ENCODE peak calls at places on chromosomes 16 and 17, in four cellular contexts. X is BJ, M is cardiac muscle cell, G is left ventricle myocardium inferior. J is an unnamed sample.

GRCh38 chr17:7929158-7930029 is at the start of gene KCNAB3:
- DNase-seq in M (peak), G (peak), X (no peak), J (no peak)

GRCh38 chr16:84503751-84504395 is 586 bp downstream of the MEAK7 start:
- DNase-seq in X (no peak), G (peak), M (no peak), J (no peak)

GRCh38 chr16:77169650-77170236 is 21.2 kb upstream of the MON1B start:
- DNase-seq in X (no peak), M (peak), G (no peak), J (no peak)

GRCh38 chr17:67365762-67366192 is 600 bp downstream of the PSMD12 start:
- DNase-seq in X (no peak), G (no peak), M (no peak), J (no peak)

GRCh38 chr16:78108451-78108850 is 9.0 kb downstream of the WWOX start:
- DNase-seq in G (no peak), M (no peak), X (no peak), J (no peak)

GRCh38 chr16:8914098-8914497 is 31.9 kb downstream of the LITAFD start:
- DNase-seq in M (no peak), G (no peak), X (no peak), J (no peak)

GRCh38 chr16:86300746-86301480 is 209.4 kb upstream of the FOXF1 start:
- DNase-seq in M (peak), G (no peak), X (no peak), J (no peak)

GRCh38 chr17:48378696-48379095 is 51.3 kb downstream of the SKAP1 start:
- DNase-seq in X (no peak), G (no peak), M (no peak), J (no peak)

GRCh38 chr16:8986111-8986510 is 22.4 kb upstream of the USP7 start:
- DNase-seq in X (no peak), M (no peak), G (no peak), J (no peak)

GRCh38 chr17:73787721-73788051 is 143.4 kb upstream of the SDK2 start:
- DNase-seq in M (peak), X (no peak), G (no peak), J (no peak)

GRCh38 chr17:13561606-13562270 is 40.0 kb downstream of the HS3ST3A1 start:
- DNase-seq in M (no peak), X (peak), G (no peak), J (no peak)

GRCh38 chr17:64455993-64456885 is 7.3 kb downstream of the MILR1 start:
- DNase-seq in X (no peak), M (no peak), G (no peak), J (no peak)

GRCh38 chr16:83389751-83390150 is 418.0 kb upstream of the HSBP1 start:
- DNase-seq in X (no peak), M (peak), G (no peak), J (no peak)

GRCh38 chr17:14926526-14927122 is 338.5 kb downstream of the PMP22 start:
- DNase-seq in G (no peak), M (peak), X (no peak), J (no peak)

GRCh38 chr16:50473375-50473945 is 74.7 kb upstream of the NKD1 start:
- DNase-seq in X (no peak), M (no peak), G (no peak), J (no peak)

GRCh38 chr17:48613862-48614694 is 1.0 kb downstream of the HOXB8 start:
- DNase-seq in G (no peak), X (no peak), M (no peak), J (no peak)

GRCh38 chr16:85673529-85674417 is 15.0 kb downstream of the GINS2 start:
- DNase-seq in G (peak), M (no peak), X (no peak), J (no peak)

GRCh38 chr16:75476817-75477216 is 12.3 kb upstream of the TMEM170A start:
- DNase-seq in G (no peak), M (no peak), X (no peak), J (no peak)

GRCh38 chr17:49690256-49690655 is 12.4 kb upstream of the SPOP start:
- DNase-seq in X (no peak), M (no peak), G (no peak), J (no peak)

GRCh38 chr16:12964466-12964865 is 63.1 kb downstream of the SHISA9 start:
- DNase-seq in G (no peak), X (no peak), M (no peak), J (no peak)

GRCh38 chr16:15038689-15039088 is 17.2 kb downstream of the NTAN1 start:
- DNase-seq in G (no peak), X (no peak), M (no peak), J (no peak)

GRCh38 chr17:10013360-10014112 is 108.5 kb upstream of the RCVRN start:
- DNase-seq in X (no peak), M (no peak), G (no peak), J (no peak)

GRCh38 chr16:66129196-66129595 is 237.3 kb upstream of the CDH5 start:
- DNase-seq in X (no peak), M (no peak), G (no peak), J (no peak)

GRCh38 chr17:40517981-40518380 is 16.6 kb upstream of the TNS4 start:
- DNase-seq in X (no peak), G (no peak), M (no peak), J (no peak)

GRCh38 chr17:48100591-48101011 is 677 bp downstream of the CBX1 start:
- DNase-seq in G (peak), X (no peak), M (peak), J (peak)

GRCh38 chr17:62995377-62995885 is 29.4 kb downstream of the TANC2 start:
- DNase-seq in X (no peak), M (peak), G (no peak), J (no peak)

GRCh38 chr17:28053044-28053670 is 10.7 kb downstream of the NLK start:
- DNase-seq in M (no peak), G (no peak), X (no peak), J (no peak)

GRCh38 chr16:22034503-22034902 is 26.6 kb downstream of the MOSMO start:
- DNase-seq in G (no peak), X (no peak), M (no peak), J (no peak)

GRCh38 chr17:63446218-63446980 is at the start of gene CYB561:
- DNase-seq in X (no peak), M (no peak), G (peak), J (peak)

GRCh38 chr16:27588052-27588451 is 38.1 kb downstream of the KATNIP start:
- DNase-seq in M (no peak), G (no peak), X (no peak), J (no peak)

GRCh38 chr17:44569459-44569858 is 12.2 kb downstream of the FZD2 start:
- DNase-seq in X (no peak), G (no peak), M (no peak), J (no peak)

GRCh38 chr16:80122155-80122554 is 418.6 kb upstream of the DYNLRB2 start:
- DNase-seq in M (peak), X (peak), G (peak), J (peak)

GRCh38 chr17:17890773-17891759 is 54.3 kb upstream of the SREBF1 start:
- DNase-seq in X (no peak), M (peak), G (peak), J (peak)

DNA sequence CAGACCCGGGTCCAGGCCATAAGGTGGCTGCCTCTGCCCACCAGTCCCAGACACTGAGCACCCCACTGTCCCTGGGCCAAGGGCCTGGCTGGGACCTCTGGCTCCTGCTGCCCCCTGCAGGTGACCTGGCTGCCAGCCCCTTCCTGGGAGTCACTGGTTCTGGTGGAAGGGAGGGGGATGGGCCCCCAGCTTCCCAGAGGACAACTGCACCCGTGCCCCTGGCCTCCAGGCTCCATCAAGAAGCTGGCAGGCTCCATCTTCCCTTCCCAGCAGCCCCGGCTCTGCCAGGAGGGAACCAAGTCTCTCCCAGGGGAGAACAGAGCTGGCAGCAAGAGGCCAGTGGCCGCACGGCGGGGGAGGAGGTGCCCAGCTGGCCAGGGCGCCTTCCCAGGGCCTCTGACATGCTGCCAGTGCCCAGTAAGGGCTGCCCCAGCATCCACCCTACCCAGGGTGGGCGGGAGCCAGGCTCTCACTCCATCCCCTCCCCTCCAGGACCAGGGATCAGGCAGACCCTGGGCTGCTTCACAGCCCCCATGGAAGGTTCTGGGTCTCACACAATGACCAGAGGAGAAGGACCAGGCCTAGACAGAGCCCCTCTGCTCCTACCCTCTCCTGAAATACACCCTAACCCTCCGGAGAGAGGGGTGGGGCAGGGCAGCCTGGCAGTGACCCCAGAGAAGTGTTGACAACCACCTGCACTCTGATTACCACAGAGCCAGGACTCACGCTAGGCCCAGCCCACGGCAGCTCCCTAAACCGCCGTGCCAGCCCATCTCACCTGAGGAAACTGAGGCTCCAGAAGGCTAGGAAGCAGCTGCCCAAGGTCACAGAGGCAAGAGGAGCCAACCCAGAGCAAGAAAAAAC is 3.6 kb downstream of the CLUH start:
- DNase-seq in G (peak), M (peak), X (no peak), J (peak)
- H3K4me3 ChIP-seq in G (peak), M (no peak), X (no peak), J (peak)

GRCh38 chr17:70552982-70553334 is 383.6 kb downstream of the KCNJ2 start:
- DNase-seq in G (no peak), M (no peak), X (no peak), J (no peak)
- TF ChIP-seq CTCF in G (no peak), M (no peak), X (no peak), J (no peak)

DNA sequence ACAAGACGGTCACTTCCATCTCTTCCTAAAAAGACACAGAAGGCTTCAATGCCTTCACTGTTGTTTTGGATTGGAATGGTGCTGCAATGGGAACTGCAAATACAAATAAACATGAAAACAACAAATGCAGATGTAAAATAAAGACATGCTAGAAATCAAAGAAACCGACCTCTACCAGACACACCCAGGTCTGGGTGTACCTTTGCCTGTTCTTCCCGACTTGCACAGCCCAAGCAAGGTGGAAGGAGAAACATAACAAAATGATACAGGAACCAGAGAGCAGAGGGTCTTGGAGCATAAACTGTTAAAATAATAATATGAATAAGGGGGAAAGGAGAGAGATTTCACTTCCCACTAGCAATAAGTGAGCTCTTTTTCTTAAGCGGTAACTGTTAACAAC is 17.3 kb downstream of the RFFL start:
- DNase-seq in M (no peak), G (no peak), X (no peak), J (no peak)
- H3K4me3 ChIP-seq in M (no peak), G (no peak), X (no peak), J (no peak)

GRCh38 chr16:48524348-48525200 is 85.4 kb downstream of the N4BP1 start:
- DNase-seq in G (no peak), M (no peak), X (no peak), J (no peak)

GRCh38 chr16:48523415-48524204 is 86.4 kb downstream of the N4BP1 start:
- DNase-seq in X (no peak), G (no peak), M (no peak), J (no peak)

GRCh38 chr16:48526958-48527331 is 83.0 kb downstream of the N4BP1 start:
- DNase-seq in M (no peak), G (no peak), X (no peak), J (no peak)

GRCh38 chr16:48525201-48526057 is 84.6 kb downstream of the N4BP1 start:
- DNase-seq in X (no peak), G (no peak), M (no peak), J (no peak)

DNA sequence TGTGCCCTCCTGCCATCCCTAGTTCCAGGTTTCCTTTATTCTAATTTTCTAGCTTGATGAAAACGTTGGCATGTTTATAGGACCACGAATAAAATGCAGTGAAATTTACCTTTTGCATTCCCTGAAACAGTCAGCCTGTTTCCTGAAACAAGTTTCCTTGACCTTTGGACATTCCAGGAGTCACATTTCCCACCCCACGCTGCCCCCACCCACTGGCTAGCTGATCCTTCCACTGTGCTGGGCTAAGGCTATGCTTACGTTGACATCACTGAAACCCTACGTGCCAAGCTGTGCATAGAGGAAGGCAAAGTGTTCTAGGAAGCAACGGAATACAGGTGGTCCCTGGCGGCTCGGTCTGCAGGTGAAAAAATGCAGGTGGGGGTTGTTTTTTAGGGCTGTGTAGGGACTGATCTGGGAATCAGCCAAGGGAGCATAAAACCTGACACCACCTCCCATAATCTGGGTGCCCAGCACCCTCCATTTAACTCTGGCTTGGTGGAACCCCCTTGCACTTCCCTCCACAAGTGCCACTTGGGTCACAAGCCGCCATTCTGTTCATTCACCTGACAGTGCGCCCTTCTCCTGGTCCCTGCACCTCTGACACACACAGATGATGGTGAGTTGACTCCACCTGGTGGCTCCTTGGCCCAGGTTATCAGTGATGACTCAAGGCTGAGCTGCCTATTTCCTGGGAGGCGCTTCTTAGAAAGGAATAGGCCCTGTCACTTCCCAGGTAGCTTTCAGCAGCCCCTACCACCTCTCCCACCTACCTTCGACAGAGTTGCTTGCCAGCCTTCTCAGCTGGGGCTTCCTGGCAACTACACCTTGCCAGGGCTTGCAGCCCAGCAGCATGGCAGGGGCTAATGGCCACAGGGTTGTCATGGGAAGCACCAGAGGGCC is 83.7 kb downstream of the N4BP1 start:
- DNase-seq in M (no peak), G (no peak), X (no peak), J (no peak)
- TF ChIP-seq CTCF in M (no peak), G (no peak), X (no peak), J (no peak)

DNA sequence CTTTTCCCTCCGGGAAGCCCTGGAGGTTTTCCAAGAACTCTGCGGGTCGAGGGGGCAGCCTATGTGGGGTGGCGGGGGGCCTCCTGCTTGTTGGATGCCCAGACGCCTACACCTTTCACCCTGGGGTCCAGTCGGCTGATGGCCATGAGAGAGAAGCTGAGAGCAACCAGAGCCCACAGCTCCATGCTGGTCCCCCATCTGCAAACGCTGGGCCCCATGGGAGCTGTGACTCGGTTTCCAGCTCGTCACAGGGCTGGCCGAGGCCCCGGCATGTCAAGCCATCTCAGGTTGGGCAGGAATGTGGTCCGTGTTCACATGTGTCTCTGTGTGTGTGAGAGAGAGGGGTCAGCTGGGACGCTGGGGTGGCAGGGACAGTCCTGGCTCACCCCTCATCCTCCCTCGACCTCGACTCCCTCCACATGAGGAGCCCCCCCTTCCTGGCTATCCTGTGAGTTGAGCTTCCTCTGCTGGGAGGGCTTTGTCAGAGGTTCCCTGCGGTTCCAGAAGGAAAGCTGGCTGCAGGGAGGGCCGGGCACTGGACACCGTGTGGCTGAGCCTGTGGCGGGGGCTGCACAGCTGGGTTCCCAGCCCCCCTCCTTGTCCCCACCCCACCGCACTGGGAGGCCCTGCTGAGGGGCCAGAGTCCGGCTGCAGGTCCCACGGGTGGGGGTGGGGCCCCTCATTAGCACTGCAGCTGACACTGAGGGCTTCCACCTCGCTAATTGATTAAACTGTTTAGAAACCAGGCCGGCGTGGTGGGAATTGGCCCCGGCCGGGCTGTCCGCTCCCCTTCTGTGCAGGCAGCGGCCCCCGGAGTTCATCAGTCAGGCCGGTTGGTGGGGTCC is 19.1 kb downstream of the METRNL start:
- DNase-seq in X (no peak), M (no peak), G (no peak), J (no peak)
- H3K4me3 ChIP-seq in X (no peak), M (no peak), G (no peak), J (no peak)

DNA sequence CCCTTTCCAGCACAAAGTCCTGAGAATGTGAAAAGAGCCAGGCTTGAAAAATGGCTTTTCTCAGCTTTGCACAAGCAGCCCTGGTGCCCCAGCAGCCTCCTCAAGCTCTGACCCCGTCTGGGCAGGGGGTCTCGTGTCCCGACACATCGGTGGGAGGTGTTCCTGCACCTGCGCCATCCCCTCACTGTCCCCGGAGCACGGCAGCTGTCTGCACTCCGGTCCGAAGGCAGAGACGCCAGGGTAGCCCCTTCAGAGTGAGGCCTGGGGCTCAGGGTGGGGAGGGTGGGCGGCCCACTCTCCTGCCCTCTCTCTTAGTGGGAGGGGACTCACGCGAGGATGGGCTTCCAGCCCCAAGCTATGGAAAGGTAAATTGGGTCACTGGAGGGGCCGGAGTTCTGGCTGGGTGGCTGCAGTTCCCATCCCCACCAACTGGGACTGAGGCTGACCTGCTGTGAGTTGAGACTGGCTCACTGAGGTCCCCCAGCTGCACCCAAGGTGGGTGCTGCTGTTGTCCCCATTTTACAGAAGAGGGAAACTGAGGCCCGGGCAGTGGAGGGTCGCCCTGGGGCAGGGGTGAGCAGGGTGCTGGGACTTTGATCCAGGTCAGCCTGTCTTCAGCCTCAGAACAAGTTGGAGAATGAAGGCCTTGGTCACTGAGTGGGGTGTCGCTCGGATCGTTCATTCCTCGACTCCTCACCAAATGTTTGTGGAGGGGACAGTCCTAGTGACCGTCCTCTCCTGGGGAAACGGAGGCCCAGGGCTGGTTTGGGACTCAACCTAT is 2.3 kb upstream of the BAIAP3 start:
- DNase-seq in G (no peak), X (no peak), M (no peak), J (no peak)
- TF ChIP-seq CTCF in G (no peak), X (no peak), M (no peak), J (no peak)

J was measured in psoas muscle.